ENCODE peak calls at places on chromosome 16, in seven cellular contexts. A is H1, P is SK-N-SH, L is HepG2, R is HCT116, S is K562, H is GM12878. Z is an unnamed sample.

GRCh38 chr16:15857779-15858560 is 1.1 kb upstream of the MYH11 start:
- DNase-seq in P (peak; percentile 79), H (no peak), A (peak; percentile 73), S (no peak), R (no peak), L (no peak), Z (no peak)

GRCh38 chr16:56734429-56734828 is 4.5 kb downstream of the NUP93 start:
- DNase-seq in L (no peak), R (no peak), A (no peak), P (no peak), H (no peak), S (peak; percentile 25), Z (no peak)

GRCh38 chr16:27169511-27170071 is 33.7 kb upstream of the KDM8 start:
- DNase-seq in A (no peak), S (no peak), L (peak; percentile 53), P (peak; percentile 29), R (no peak), H (peak; percentile 13), Z (peak; percentile 76)

GRCh38 chr16:62213763-62214162 is 177.5 kb upstream of the CDH8 start:
- DNase-seq in L (peak; percentile 29), A (peak; percentile 60), R (no peak), H (no peak), P (no peak), S (no peak), Z (no peak)

GRCh38 chr16:82580293-82580900 is 46.4 kb upstream of the CDH13 start:
- DNase-seq in H (no peak), L (peak; percentile 16), A (no peak), P (peak; percentile 22), R (peak; percentile 4), S (no peak), Z (peak; percentile 51)

GRCh38 chr16:68728558-68728957 is 8.5 kb upstream of the CDH1 start:
- DNase-seq in P (no peak), S (peak; percentile 34), L (no peak), A (no peak), R (no peak), H (no peak), Z (no peak)

GRCh38 chr16:48687421-48688038 is 77.5 kb upstream of the N4BP1 start:
- DNase-seq in H (peak; percentile 13), R (peak; percentile 60), L (peak; percentile 84), P (peak; percentile 68), S (peak; percentile 81), A (peak; percentile 53), Z (peak; percentile 76)

GRCh38 chr16:57513371-57514102 is 22.8 kb downstream of the CCDC102A start:
- DNase-seq in R (no peak), S (no peak), H (no peak), A (no peak), L (no peak), P (peak; percentile 19), Z (no peak)

GRCh38 chr16:46649571-46649970 is 28.4 kb upstream of the SHCBP1 start:
- DNase-seq in S (peak; percentile 52), R (no peak), P (no peak), A (no peak), L (no peak), H (no peak), Z (no peak)

GRCh38 chr16:53892155-53892554 is 188.2 kb downstream of the FTO start:
- DNase-seq in H (no peak), L (peak; percentile 61), S (peak; percentile 66), R (peak; percentile 22), A (peak; percentile 61), P (peak; percentile 40), Z (peak; percentile 68)

GRCh38 chr16:7303014-7303676 is 29.5 kb upstream of the RBFOX1 start:
- DNase-seq in L (no peak), S (no peak), A (peak; percentile 68), H (no peak), P (peak; percentile 67), R (no peak), Z (no peak)

GRCh38 chr16:11781773-11782172 is 15.3 kb downstream of the ZC3H7A start:
- DNase-seq in S (no peak), L (no peak), H (peak; percentile 51), P (peak; percentile 39), A (no peak), R (no peak), Z (no peak)

GRCh38 chr16:87328846-87329245 is 11.7 kb upstream of the C16orf95 start:
- DNase-seq in R (no peak), A (no peak), H (no peak), S (no peak), P (no peak), L (no peak), Z (no peak)

GRCh38 chr16:13919683-13920509 is at the start of gene ERCC4:
- DNase-seq in H (peak; percentile 96), S (peak; percentile 98), L (peak; percentile 100), R (peak; percentile 98), A (peak; percentile 99), P (peak; percentile 96), Z (peak; percentile 94)

GRCh38 chr16:22314661-22315626 is 17.7 kb downstream of the POLR3E start:
- DNase-seq in P (no peak), L (no peak), A (no peak), H (no peak), S (no peak), R (no peak), Z (no peak)

GRCh38 chr16:46787909-46788308 is 39.8 kb upstream of the MYLK3 start:
- DNase-seq in S (no peak), R (no peak), L (no peak), P (no peak), H (peak; percentile 55), A (no peak), Z (no peak)

GRCh38 chr16:23952128-23953041 is 116.6 kb downstream of the PRKCB start:
- DNase-seq in L (no peak), S (peak; percentile 91), R (no peak), H (no peak), P (peak; percentile 22), A (no peak), Z (no peak)

GRCh38 chr16:86343733-86344585 is 166.4 kb upstream of the FOXF1 start:
- DNase-seq in L (no peak), S (no peak), A (no peak), H (no peak), P (peak; percentile 69), R (no peak), Z (no peak)

GRCh38 chr16:6066601-6067000 is 969.0 kb upstream of the EEF2KMT start:
- DNase-seq in P (no peak), H (no peak), L (no peak), R (no peak), S (no peak), A (no peak), Z (no peak)

GRCh38 chr16:55426865-55427484 is 52.0 kb upstream of the MMP2 start:
- DNase-seq in R (no peak), A (no peak), H (no peak), P (no peak), L (no peak), S (no peak), Z (no peak)

GRCh38 chr16:73053379-73054130 is 5.6 kb upstream of the ZFHX3 start:
- DNase-seq in P (peak; percentile 52), A (no peak), R (peak; percentile 55), S (no peak), L (peak; percentile 75), H (no peak), Z (no peak)

GRCh38 chr16:84818133-84818532 is 1.7 kb upstream of the CRISPLD2 start:
- DNase-seq in R (no peak), A (no peak), P (no peak), S (no peak), H (no peak), L (no peak), Z (no peak)

GRCh38 chr16:84817613-84818012 is 2.2 kb upstream of the CRISPLD2 start:
- DNase-seq in S (no peak), L (no peak), A (no peak), H (no peak), P (no peak), R (no peak), Z (no peak)

GRCh38 chr16:84820305-84820684 is 510 bp downstream of the CRISPLD2 start:
- DNase-seq in H (no peak), L (no peak), A (no peak), S (no peak), P (no peak), R (no peak), Z (peak; percentile 64)

GRCh38 chr16:84819644-84820304 is at the start of gene CRISPLD2:
- DNase-seq in A (peak; percentile 97), R (peak; percentile 81), L (peak; percentile 83), H (no peak), S (peak; percentile 96), P (peak; percentile 99), Z (peak; percentile 96)

GRCh38 chr16:84818989-84819643 is 669 bp upstream of the CRISPLD2 start:
- DNase-seq in R (no peak), A (no peak), H (no peak), L (no peak), S (no peak), P (no peak), Z (no peak)
- TF ChIP-seq JUND in R (no peak), A (no peak), H (no peak), L (no peak), S (no peak), P (no peak), Z (no peak)

DNA sequence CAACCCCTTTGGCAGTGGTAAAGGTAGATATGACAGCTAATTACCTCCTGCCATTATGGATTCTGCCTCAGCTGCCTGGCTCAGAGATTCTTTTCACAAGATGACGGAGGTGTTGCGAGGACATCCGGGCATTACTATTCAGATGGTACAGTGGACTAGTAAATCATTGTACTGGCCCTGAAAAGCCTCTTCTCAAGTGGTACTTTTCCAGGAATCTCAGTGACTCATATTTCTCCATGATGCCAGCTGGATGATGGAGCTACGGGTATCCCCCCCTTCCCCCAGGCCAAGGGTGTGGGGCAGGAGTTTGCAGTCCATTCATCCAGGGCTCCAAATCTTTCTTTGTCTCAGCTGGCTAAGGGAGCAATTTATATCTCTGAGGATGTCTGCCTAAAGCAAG is 107.7 kb upstream of the GPR139 start:
- DNase-seq in L (no peak), S (no peak), P (no peak), A (no peak), R (no peak), H (no peak), Z (no peak)
- TF ChIP-seq JUND in L (no peak), S (no peak), P (no peak), A (no peak), R (no peak), H (no peak), Z (no peak)

GRCh38 chr16:19555938-19556778 is 655 bp downstream of the VPS35L start:
- DNase-seq in R (peak; percentile 59), L (no peak), A (peak; percentile 87), P (peak; percentile 39), H (peak; percentile 13), S (peak; percentile 85), Z (peak; percentile 17)
- TF ChIP-seq JUND in R (no peak), L (no peak), A (no peak), P (no peak), H (no peak), S (no peak), Z (no peak)

GRCh38 chr16:88943131-88943664 is 33.8 kb downstream of the CBFA2T3 start:
- DNase-seq in S (no peak), P (no peak), A (no peak), L (no peak), H (no peak), R (no peak), Z (no peak)

GRCh38 chr16:88941933-88942909 is 34.8 kb downstream of the CBFA2T3 start:
- DNase-seq in A (peak; percentile 83), P (peak; percentile 95), S (no peak), R (peak; percentile 36), H (no peak), L (no peak), Z (peak; percentile 94)

GRCh38 chr16:88940196-88941050 is 36.6 kb downstream of the CBFA2T3 start:
- DNase-seq in R (no peak), S (no peak), L (no peak), H (no peak), P (peak; percentile 63), A (peak; percentile 72), Z (peak; percentile 79)

GRCh38 chr16:88939814-88940195 is 37.2 kb downstream of the CBFA2T3 start:
- DNase-seq in L (no peak), S (no peak), A (peak; percentile 56), R (no peak), P (no peak), H (no peak), Z (no peak)

GRCh38 chr16:88941051-88941932 is 35.7 kb downstream of the CBFA2T3 start:
- DNase-seq in S (no peak), A (no peak), H (no peak), P (peak; percentile 52), L (no peak), R (no peak), Z (peak; percentile 80)
- TF ChIP-seq JUND in S (no peak), A (no peak), H (no peak), P (no peak), L (no peak), R (no peak), Z (no peak)

Z was measured in T47D.